ENCODE peak calls at places on chromosomes 3 and 15, in five cellular contexts. K is activated naive CD4-positive, alpha-beta T cell; G is Daoy; A is HTR-8/SVneo; M is WERI-Rb-1. O is an unnamed sample.

GRCh38 chr3:52190294-52190841 is 7.6 kb upstream of the ALAS1 start:
- DNase-seq in K (no peak), A (no peak), M (no peak), G (peak), O (peak)

GRCh38 chr15:43881944-43882343 is 55.1 kb downstream of the WDR76 start:
- DNase-seq in M (peak), K (no peak), A (no peak), G (peak), O (no peak)

GRCh38 chr3:177934001-177934891 is 602.0 kb upstream of the KCNMB2 start:
- DNase-seq in A (peak), K (no peak), M (no peak), G (peak), O (peak)

GRCh38 chr15:70348581-70349344 is 251.0 kb upstream of the TLE3 start:
- DNase-seq in K (no peak), G (peak), M (peak), A (no peak), O (no peak)

GRCh38 chr3:123880998-123881561 is 3.1 kb downstream of the MYLK start:
- DNase-seq in M (peak), K (no peak), G (peak), A (no peak), O (peak)

GRCh38 chr3:135412475-135412874 is 553.1 kb upstream of the PPP2R3A start:
- DNase-seq in G (no peak), A (no peak), M (peak), K (no peak), O (no peak)

GRCh38 chr15:71329509-71330260 is 214.4 kb downstream of the THSD4 start:
- DNase-seq in M (no peak), A (peak), K (no peak), G (peak), O (no peak)

GRCh38 chr3:14216257-14217048 is 37.8 kb downstream of the LSM3 start:
- DNase-seq in K (no peak), G (no peak), M (peak), A (no peak), O (no peak)

GRCh38 chr3:100209948-100210776 is 50.6 kb upstream of the TBC1D23 start:
- DNase-seq in G (no peak), K (no peak), M (no peak), A (no peak), O (peak)

GRCh38 chr3:191236635-191237034 is 37.6 kb downstream of the OSTN start:
- DNase-seq in A (no peak), K (no peak), G (no peak), M (no peak), O (peak)

GRCh38 chr3:128170866-128171516 is 17.7 kb downstream of the EEFSEC start:
- DNase-seq in A (peak), G (peak), K (no peak), M (peak), O (peak)

GRCh38 chr15:58440922-58441321 is 9.1 kb downstream of the LIPC start:
- DNase-seq in K (no peak), M (no peak), A (no peak), G (peak), O (no peak)

GRCh38 chr3:195895900-195896360 is 12.4 kb downstream of the TNK2 start:
- DNase-seq in G (peak), M (peak), K (peak), A (peak), O (peak)

GRCh38 chr3:182920515-182921084 is 59.7 kb downstream of the DCUN1D1 start:
- DNase-seq in M (no peak), K (no peak), A (no peak), G (peak), O (no peak)

GRCh38 chr15:30953731-30954378 is 37.6 kb downstream of the MTMR10 start:
- DNase-seq in M (no peak), G (peak), A (peak), K (no peak), O (peak)

GRCh38 chr15:77516076-77516475 is 95.4 kb downstream of the HMG20A start:
- DNase-seq in M (no peak), K (no peak), A (no peak), G (no peak), O (no peak)

GRCh38 chr3:38168151-38168987 is 3.0 kb downstream of the OXSR1 start:
- DNase-seq in M (no peak), A (no peak), G (peak), K (no peak), O (peak)

GRCh38 chr15:45499426-45499825 is 23.1 kb downstream of the SLC30A4 start:
- DNase-seq in K (no peak), A (no peak), M (no peak), G (no peak), O (peak)

GRCh38 chr3:156685198-156685597 is 10.8 kb downstream of the TIPARP start:
- DNase-seq in K (no peak), A (no peak), G (no peak), M (no peak), O (peak)

GRCh38 chr3:42683875-42684593 is 1.3 kb upstream of the KLHL40 start:
- DNase-seq in K (no peak), A (peak), M (peak), G (peak), O (peak)

GRCh38 chr15:55959744-55960143 is 33.7 kb downstream of the NEDD4 start:
- DNase-seq in G (no peak), K (no peak), A (no peak), M (no peak), O (no peak)

GRCh38 chr3:146503459-146504202 is 34.3 kb upstream of the PLSCR2 start:
- DNase-seq in M (no peak), K (no peak), A (peak), G (peak), O (peak)

GRCh38 chr15:39998511-39998910 is 40.5 kb downstream of the SRP14 start:
- DNase-seq in A (no peak), K (no peak), M (no peak), G (no peak), O (no peak)

GRCh38 chr3:119596392-119596791 is 1.3 kb upstream of the PLA1A start:
- DNase-seq in M (no peak), G (no peak), K (no peak), A (no peak), O (no peak)

GRCh38 chr3:182258538-182259177 is 534.6 kb upstream of the ATP11B start:
- DNase-seq in K (no peak), A (peak), M (no peak), G (peak), O (peak)

GRCh38 chr3:46954178-46954577 is 22.4 kb downstream of the CCDC12 start:
- DNase-seq in K (no peak), G (no peak), M (no peak), A (no peak), O (no peak)

GRCh38 chr3:36923523-36923943 is 21.3 kb downstream of the TRANK1 start:
- DNase-seq in G (peak), K (no peak), A (no peak), M (no peak), O (no peak)

GRCh38 chr3:119990888-119991287 is 103.4 kb downstream of the GSK3B start:
- DNase-seq in G (no peak), A (no peak), K (no peak), M (no peak), O (peak)

GRCh38 chr3:11394397-11394796 is 122.2 kb downstream of the ATG7 start:
- DNase-seq in A (no peak), G (no peak), M (no peak), K (no peak), O (no peak)

GRCh38 chr3:43770426-43771103 is 79.8 kb downstream of the ABHD5 start:
- DNase-seq in G (peak), K (no peak), A (peak), M (no peak), O (peak)

GRCh38 chr3:153372326-153372725 is 210.3 kb downstream of the RAP2B start:
- DNase-seq in A (no peak), K (no peak), M (no peak), G (no peak), O (peak)